ENCODE peak calls at places on chromosomes 2 and 18, in four cellular contexts. P, L, E and C are unnamed samples.
A peak's percentile ranks its signal among the peaks of the same experiment; 100 is the strongest.

GRCh38 chr2:150581717-150582472 is 94.4 kb upstream of the RND3 start:
- DNase-seq in P (no peak), L (no peak), E (no peak), C (no peak)

GRCh38 chr2:42602218-42602936 is 33.9 kb downstream of the MTA3 start:
- DNase-seq in P (no peak), L (peak; percentile 73), E (no peak), C (peak; percentile 51)

GRCh38 chr18:9612215-9612830 is 2.0 kb downstream of the PPP4R1 start:
- DNase-seq in L (peak; percentile 66), E (peak; percentile 74), P (no peak), C (no peak)

GRCh38 chr2:152115952-152116351 is 17.1 kb upstream of the CACNB4 start:
- DNase-seq in L (no peak), P (no peak), E (peak; percentile 43), C (no peak)

GRCh38 chr2:38602136-38602731 is 494 bp downstream of the HNRNPLL start:
- DNase-seq in E (peak; percentile 33), P (no peak), L (no peak), C (no peak)

GRCh38 chr2:95012881-95013550 is 12.5 kb upstream of the MAL start:
- DNase-seq in L (no peak), P (no peak), E (no peak), C (peak; percentile 57)

GRCh38 chr2:197234792-197235191 is 75.8 kb downstream of the ANKRD44 start:
- DNase-seq in L (no peak), E (no peak), P (no peak), C (no peak)

GRCh38 chr2:159939946-159940345 is 122.5 kb downstream of the PLA2R1 start:
- DNase-seq in P (peak; percentile 12), L (peak; percentile 25), E (peak; percentile 19), C (peak; percentile 32)

GRCh38 chr2:199485732-199486335 is 28.1 kb upstream of the SATB2 start:
- DNase-seq in E (peak; percentile 68), P (peak; percentile 69), L (peak; percentile 64), C (no peak)

GRCh38 chr2:218345491-218346176 is 11.0 kb upstream of the CATIP start:
- DNase-seq in P (no peak), L (no peak), E (no peak), C (no peak)

DNA sequence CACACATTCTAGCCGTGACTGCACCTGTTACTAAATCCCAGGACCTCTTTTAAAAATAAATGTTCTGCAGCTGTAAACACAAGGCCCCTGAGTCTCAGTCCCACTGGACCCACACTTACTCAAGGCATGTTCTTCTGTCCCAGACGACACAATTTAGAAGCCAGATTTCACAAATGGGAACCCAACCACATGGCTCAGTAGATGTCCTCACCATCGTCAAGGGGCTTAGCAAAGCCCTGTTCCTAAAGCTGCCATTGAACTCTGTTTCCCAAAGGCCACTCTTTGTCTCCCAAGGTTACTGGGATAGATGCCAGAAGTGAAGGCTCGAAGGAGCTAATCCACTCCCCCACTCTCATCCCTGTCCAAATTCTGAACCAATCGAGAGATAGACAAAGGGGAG is 301.0 kb downstream of the GALR1 start:
- DNase-seq in P (no peak), E (no peak), L (no peak), C (no peak)
- TF ChIP-seq POLR2A in P (no peak), E (no peak), L (no peak), C (no peak)

DNA sequence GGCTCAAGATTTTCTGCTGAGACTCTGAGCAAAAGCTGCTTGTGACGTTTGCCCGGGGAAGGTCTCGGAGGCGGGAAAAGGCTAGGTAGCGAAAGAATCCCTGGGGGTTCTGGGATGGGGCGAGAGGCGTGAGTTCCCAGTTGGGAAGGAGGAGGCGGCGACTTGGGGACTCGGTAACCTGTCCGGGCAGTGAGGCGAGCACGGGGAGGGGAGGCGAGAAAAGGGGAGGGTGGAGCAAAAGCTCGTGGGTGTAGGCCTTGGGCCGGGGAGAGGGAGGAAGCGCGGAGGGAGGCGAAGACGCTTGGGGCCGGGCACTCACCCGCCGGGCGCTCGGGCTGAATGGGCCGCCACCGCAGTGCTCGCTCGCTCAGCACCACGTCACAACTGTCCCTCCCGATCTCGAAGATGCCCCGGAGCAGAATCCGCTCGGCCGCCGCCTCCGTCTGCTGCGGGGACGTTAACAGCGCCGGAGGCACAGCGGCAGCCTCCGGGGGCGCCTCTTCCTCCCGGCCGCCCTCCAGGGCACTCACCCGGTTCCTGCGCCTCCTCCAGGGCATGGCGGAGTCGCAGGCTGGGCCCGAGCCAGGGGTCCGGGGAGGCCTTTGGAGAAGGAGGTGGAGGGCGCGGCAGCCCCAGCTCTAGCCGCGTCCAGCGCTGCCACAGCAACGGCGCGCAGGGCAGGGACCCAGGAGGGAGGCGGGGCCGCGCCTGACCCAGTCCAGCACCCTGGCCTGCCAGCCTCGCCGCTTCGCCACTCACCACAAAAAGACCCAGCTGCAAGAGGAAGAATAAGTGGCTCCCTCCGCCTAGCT is at the start of gene CERKL:
- DNase-seq in P (no peak), L (no peak), E (peak; percentile 69), C (no peak)
- TF ChIP-seq JUNB in P (no peak), L (no peak), E (no peak), C (no peak)

GRCh38 chr2:46569061-46569560 is 89.7 kb downstream of the TMEM247 start:
- DNase-seq in P (peak; percentile 27), E (no peak), L (no peak), C (peak; percentile 82)
- TF ChIP-seq POLR2A in P (no peak), E (no peak), L (no peak), C (peak; percentile 63)

GRCh38 chr2:85873679-85874078 is 15.1 kb downstream of the ST3GAL5 start:
- DNase-seq in E (no peak), L (no peak), P (peak; percentile 44), C (no peak)

GRCh38 chr2:85871494-85872164 is 17.2 kb downstream of the ST3GAL5 start:
- DNase-seq in P (no peak), L (no peak), E (no peak), C (no peak)

GRCh38 chr2:85875613-85876012 is 13.2 kb downstream of the ST3GAL5 start:
- DNase-seq in L (no peak), E (no peak), P (no peak), C (no peak)

GRCh38 chr2:85868837-85869236 is 20.0 kb downstream of the ST3GAL5 start:
- DNase-seq in P (no peak), E (no peak), L (no peak), C (no peak)

DNA sequence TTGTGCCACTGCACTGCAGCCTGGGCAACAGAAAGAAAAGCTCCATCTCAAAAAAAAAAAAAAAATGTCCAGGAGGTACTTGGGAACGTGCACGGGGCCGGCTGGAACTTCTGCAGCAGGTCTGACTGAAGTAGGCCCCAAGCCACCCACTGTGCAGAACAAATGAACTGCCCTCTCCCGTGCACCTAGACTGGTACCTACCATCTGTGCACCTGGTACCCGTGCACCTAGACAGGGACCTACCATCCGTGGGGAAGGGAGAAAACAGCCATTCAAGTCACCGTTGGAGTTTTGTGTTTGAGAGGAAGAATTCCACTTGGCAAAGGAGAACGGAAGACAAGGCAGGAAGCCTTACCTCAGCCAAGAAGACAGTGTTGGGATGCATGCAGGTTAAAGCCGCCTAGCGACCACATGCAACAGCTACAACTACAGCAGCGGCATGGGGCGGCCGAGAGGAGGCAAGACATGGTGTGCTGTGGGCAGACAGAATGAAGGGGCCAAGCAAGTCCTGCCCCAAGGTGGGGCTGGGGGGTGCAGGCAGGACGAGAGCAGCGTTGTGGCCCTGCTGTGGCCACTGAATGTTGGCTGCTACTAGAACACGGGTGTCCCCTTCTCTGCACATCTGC is 16.1 kb downstream of the ST3GAL5 start:
- DNase-seq in P (no peak), L (no peak), E (no peak), C (no peak)
- TF ChIP-seq JUNB in P (no peak), L (no peak), E (no peak), C (no peak)

GRCh38 chr2:32591669-32592463 is 36.0 kb upstream of the TTC27 start:
- DNase-seq in L (no peak), P (peak; percentile 76), E (no peak), C (peak; percentile 9)
- TF ChIP-seq POLR2A in L (no peak), P (no peak), E (no peak), C (no peak)

DNA sequence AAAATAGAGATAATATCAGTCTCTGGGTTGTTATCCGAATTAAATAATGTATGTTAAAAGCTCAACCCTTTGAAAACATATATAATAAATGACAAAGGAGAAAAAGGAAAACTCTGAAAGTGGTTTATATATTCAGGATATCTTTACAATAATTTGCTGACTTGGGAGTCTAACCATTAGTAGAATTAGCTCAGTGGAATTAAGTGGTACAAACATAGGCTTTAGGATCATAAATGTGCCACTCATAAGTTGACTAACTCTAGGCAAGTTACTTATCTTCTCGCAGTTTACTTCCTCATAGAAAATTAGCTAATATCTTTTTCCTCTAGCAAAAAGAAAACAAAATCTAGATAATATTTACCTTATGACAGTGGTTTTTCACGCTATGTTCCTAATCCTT is 44.6 kb downstream of the HEATR5B start:
- DNase-seq in L (no peak), P (no peak), E (no peak), C (no peak)
- TF ChIP-seq JUNB in L (no peak), P (no peak), E (no peak), C (no peak)